ENCODE peak calls at places on chromosome 1, in eight cellular contexts. J, N, P, L, K, G, D and V are unnamed samples.
A peak's percentile ranks its signal among the peaks of the same experiment; 100 is the strongest.

GRCh38 chr1:9593147-9593491 is 4.4 kb downstream of the TMEM201 start:
- DNase-seq in P (no peak), K (no peak), L (no peak), N (no peak), J (no peak), D (no peak), G (no peak), V (no peak)

GRCh38 chr1:243977104-243977503 is 74.0 kb upstream of the ZBTB18 start:
- DNase-seq in L (no peak), K (no peak), N (no peak), D (no peak), J (no peak), G (no peak), P (no peak), V (no peak)

GRCh38 chr1:177286396-177286795 is 115.6 kb downstream of the BRINP2 start:
- DNase-seq in G (peak; percentile 52), J (no peak), K (no peak), D (no peak), L (no peak), P (no peak), N (no peak), V (no peak)

GRCh38 chr1:43968348-43968948 is 1.4 kb upstream of the DPH2 start:
- DNase-seq in P (peak; percentile 36), K (no peak), L (peak; percentile 54), N (no peak), J (no peak), D (peak; percentile 16), G (no peak), V (no peak)

GRCh38 chr1:97334454-97334853 is 586.4 kb downstream of the DPYD start:
- DNase-seq in P (no peak), D (no peak), J (no peak), K (no peak), L (no peak), G (peak; percentile 34), N (no peak), V (peak; percentile 19)

GRCh38 chr1:54229281-54229891 is 29.4 kb downstream of the MRPL37 start:
- DNase-seq in N (no peak), K (no peak), G (peak; percentile 87), J (peak; percentile 39), D (no peak), L (peak; percentile 10), P (peak; percentile 57), V (peak; percentile 61)

GRCh38 chr1:90074555-90075315 is 79.8 kb downstream of the ZNF326 start:
- DNase-seq in D (no peak), K (no peak), L (no peak), J (peak; percentile 61), P (no peak), G (no peak), N (no peak), V (no peak)

GRCh38 chr1:198700396-198700795 is 61.6 kb downstream of the PTPRC start:
- DNase-seq in N (no peak), L (no peak), K (no peak), J (no peak), D (no peak), G (no peak), P (no peak), V (no peak)

GRCh38 chr1:8976896-8977295 is 31.2 kb downstream of the CA6 start:
- DNase-seq in K (no peak), J (no peak), P (no peak), D (no peak), N (peak; percentile 78), G (no peak), L (no peak), V (no peak)

GRCh38 chr1:30934613-30935012 is 26.1 kb upstream of the SDC3 start:
- DNase-seq in K (no peak), P (no peak), G (no peak), L (no peak), J (no peak), N (no peak), D (no peak), V (no peak)

GRCh38 chr1:207981976-207982375 is 71.1 kb upstream of the CD34 start:
- DNase-seq in J (no peak), P (peak; percentile 45), N (no peak), D (no peak), G (peak; percentile 24), K (no peak), L (no peak), V (peak; percentile 54)

GRCh38 chr1:36014722-36015220 is 69.1 kb upstream of the TEKT2 start:
- DNase-seq in D (no peak), G (no peak), L (no peak), P (no peak), N (no peak), J (no peak), K (no peak), V (no peak)

GRCh38 chr1:111222308-111223125 is 5.0 kb upstream of the CHI3L2 start:
- DNase-seq in J (no peak), P (peak; percentile 89), N (peak; percentile 85), D (peak; percentile 72), K (peak; percentile 65), L (peak; percentile 84), G (peak; percentile 78), V (peak; percentile 87)

GRCh38 chr1:4786061-4786460 is 131.7 kb downstream of the AJAP1 start:
- DNase-seq in L (no peak), J (no peak), G (no peak), D (no peak), N (no peak), P (no peak), K (no peak), V (no peak)

GRCh38 chr1:27663735-27664119 is 8.3 kb downstream of the IFI6 start:
- DNase-seq in L (no peak), D (no peak), K (no peak), J (no peak), P (no peak), G (no peak), N (no peak), V (no peak)

GRCh38 chr1:59672851-59673574 is 141.7 kb upstream of the HOOK1 start:
- DNase-seq in G (peak; percentile 58), L (no peak), P (peak; percentile 54), K (no peak), J (no peak), N (no peak), D (no peak), V (peak; percentile 78)

GRCh38 chr1:68819190-68819829 is 322.4 kb upstream of the DEPDC1 start:
- DNase-seq in L (no peak), N (no peak), P (peak; percentile 87), J (peak; percentile 78), G (no peak), K (no peak), D (no peak), V (no peak)

GRCh38 chr1:156697481-156697880 is 7.9 kb downstream of the CRABP2 start:
- DNase-seq in D (no peak), N (no peak), K (no peak), L (no peak), P (peak; percentile 74), J (no peak), G (no peak), V (no peak)

GRCh38 chr1:24155011-24155782 is 12.3 kb upstream of the IL22RA1 start:
- DNase-seq in G (no peak), L (no peak), P (peak; percentile 94), N (peak; percentile 68), K (no peak), D (no peak), J (no peak), V (peak; percentile 63)

GRCh38 chr1:157145081-157145480 is 6.9 kb upstream of the ETV3 start:
- DNase-seq in L (no peak), P (peak; percentile 18), D (no peak), G (no peak), K (no peak), N (no peak), J (no peak), V (no peak)

GRCh38 chr1:201463071-201463552 is 5.9 kb downstream of the PHLDA3 start:
- DNase-seq in P (peak; percentile 52), D (no peak), K (no peak), G (peak; percentile 78), L (no peak), J (no peak), N (no peak), V (peak; percentile 48)

GRCh38 chr1:66733348-66734017 is 18.8 kb upstream of the DYNLT5 start:
- DNase-seq in J (no peak), G (no peak), N (no peak), D (no peak), P (no peak), K (no peak), L (no peak), V (peak; percentile 22)

GRCh38 chr1:3632716-3633343 is 8.0 kb downstream of the TPRG1L start:
- DNase-seq in P (no peak), J (no peak), D (no peak), K (no peak), G (no peak), N (no peak), L (no peak), V (no peak)

GRCh38 chr1:202135221-202135721 is 9.3 kb downstream of the ARL8A start:
- DNase-seq in D (peak; percentile 62), J (peak; percentile 23), K (no peak), G (no peak), L (peak; percentile 62), N (peak; percentile 52), P (peak; percentile 87), V (peak; percentile 73)

GRCh38 chr1:14915356-14916054 is 238.0 kb upstream of the TMEM51 start:
- DNase-seq in N (peak; percentile 53), L (peak; percentile 54), P (peak; percentile 40), J (peak; percentile 13), G (peak; percentile 38), K (no peak), D (peak; percentile 32), V (peak; percentile 60)

GRCh38 chr1:234600418-234601216 is 9.4 kb downstream of the IRF2BP2 start:
- DNase-seq in G (peak; percentile 54), L (peak; percentile 53), D (peak; percentile 69), K (no peak), N (peak; percentile 49), J (peak; percentile 83), P (peak; percentile 70), V (no peak)

GRCh38 chr1:65065535-65066378 is 82.2 kb upstream of the AK4 start:
- DNase-seq in G (no peak), D (no peak), J (no peak), K (no peak), P (peak; percentile 73), L (no peak), N (peak; percentile 68), V (peak; percentile 30)

GRCh38 chr1:162878000-162878596 is 17.1 kb upstream of the CCDC190 start:
- DNase-seq in K (no peak), P (peak; percentile 86), G (peak; percentile 36), D (no peak), L (peak; percentile 36), J (peak; percentile 51), N (peak; percentile 40), V (peak; percentile 76)

GRCh38 chr1:8970870-8971337 is 25.2 kb downstream of the CA6 start:
- DNase-seq in J (no peak), L (peak; percentile 71), K (no peak), N (no peak), P (no peak), G (no peak), D (peak; percentile 79), V (no peak)

GRCh38 chr1:17617787-17618557 is 78.5 kb downstream of the ARHGEF10L start:
- DNase-seq in G (no peak), D (no peak), K (no peak), J (no peak), P (no peak), L (no peak), N (no peak), V (no peak)

GRCh38 chr1:211632808-211633522 is 42.5 kb downstream of the NEK2 start:
- DNase-seq in N (peak; percentile 18), D (no peak), J (peak; percentile 76), K (no peak), L (no peak), P (no peak), G (peak; percentile 90), V (peak; percentile 92)

GRCh38 chr1:67816096-67816493 is 17.2 kb downstream of the GNG12 start:
- DNase-seq in P (no peak), D (no peak), K (no peak), J (no peak), G (no peak), N (peak; percentile 52), L (no peak), V (no peak)

GRCh38 chr1:244639561-244639960 is 13.4 kb upstream of the DESI2 start:
- DNase-seq in J (no peak), D (no peak), G (no peak), L (no peak), N (no peak), P (no peak), K (no peak), V (no peak)

GRCh38 chr1:101259744-101260148 is 22.9 kb downstream of the S1PR1 start:
- DNase-seq in G (no peak), D (no peak), K (no peak), N (no peak), J (no peak), P (peak; percentile 30), L (no peak), V (peak; percentile 43)